ENCODE peak calls at places on chromosomes 7 and 10, in seven cellular contexts. U is IMR-90, M is fibroblast of lung, N is body of pancreas, W is esophagus muscularis mucosa, H is brain microvascular endothelial cell, X is bronchial epithelial cell. I is an unnamed sample. For H3K27me3, the result is how much of the 10 kb centered on the place peaks cover.

GRCh38 chr10:56178210-56178609 is 182.8 kb downstream of the ZWINT start:
- DNase-seq in W (no peak), X (peak), H (no peak), M (no peak), N (no peak), U (no peak), I (no peak)

GRCh38 chr10:97332586-97333350 is 1.8 kb downstream of the FRAT2 start:
- DNase-seq in W (no peak), X (peak), H (peak), N (peak), U (peak), M (peak), I (peak)

GRCh38 chr10:116665541-116666125 is 44.9 kb downstream of the PNLIPRP2 start:
- DNase-seq in X (no peak), W (no peak), H (no peak), M (peak), U (peak), N (peak), I (no peak)

GRCh38 chr10:97003151-97003803 is 171.2 kb downstream of the LCOR start:
- DNase-seq in X (no peak), U (no peak), M (no peak), W (no peak), H (no peak), N (no peak), I (no peak)

GRCh38 chr10:97685395-97685958 is 1.6 kb downstream of the AVPI1 start:
- DNase-seq in X (peak), M (peak), W (no peak), U (peak), N (peak), H (peak), I (no peak)

GRCh38 chr10:90865400-90865799 is 6.4 kb upstream of the RPP30 start:
- DNase-seq in X (no peak), N (no peak), U (peak), M (peak), W (no peak), H (peak), I (no peak)

GRCh38 chr10:23516530-23516929 is 77.7 kb downstream of the OTUD1 start:
- DNase-seq in X (peak), W (no peak), N (no peak), M (peak), H (peak), U (peak), I (no peak)

GRCh38 chr7:585229-585711 is 65.6 kb upstream of the PDGFA start:
- DNase-seq in U (no peak), N (no peak), W (no peak), M (no peak), H (peak), X (no peak), I (no peak)

GRCh38 chr10:97640868-97641811 is 669 bp downstream of the PI4K2A start:
- DNase-seq in X (no peak), W (no peak), N (peak), H (peak), U (peak), M (peak), I (no peak)

GRCh38 chr7:132899833-132900232 is 182.1 kb downstream of the CHCHD3 start:
- DNase-seq in H (no peak), X (no peak), N (no peak), U (no peak), W (peak), M (no peak), I (no peak)

GRCh38 chr10:72612203-72612826 is 13.6 kb downstream of the MICU1 start:
- DNase-seq in X (peak), H (no peak), N (peak), U (no peak), W (no peak), M (peak), I (no peak)

GRCh38 chr10:69434926-69435325 is 16.3 kb upstream of the TSPAN15 start:
- DNase-seq in U (no peak), W (no peak), X (no peak), M (no peak), H (no peak), N (no peak), I (no peak)

GRCh38 chr7:50358306-50358705 is 53.8 kb downstream of the IKZF1 start:
- DNase-seq in M (no peak), W (no peak), X (no peak), U (no peak), H (no peak), N (no peak), I (no peak)

GRCh38 chr7:96320437-96320836 is 1.5 kb downstream of the SLC25A13 start:
- DNase-seq in W (no peak), U (no peak), H (no peak), N (no peak), M (no peak), X (no peak), I (no peak)

GRCh38 chr7:101302641-101303101 is 18.9 kb downstream of the IFT22 start:
- DNase-seq in W (no peak), N (no peak), H (no peak), X (no peak), U (no peak), M (no peak), I (no peak)

GRCh38 chr7:76054129-76055120 is 6.5 kb downstream of the MDH2 start:
- DNase-seq in H (peak), N (peak), X (peak), W (no peak), U (peak), M (peak), I (no peak)

GRCh38 chr10:45421231-45422097 is 47.4 kb downstream of the ALOX5 start:
- DNase-seq in H (no peak), N (peak), M (no peak), X (no peak), W (no peak), U (no peak), I (no peak)

GRCh38 chr10:88792656-88793055 is 9.9 kb upstream of the LIPM start:
- DNase-seq in U (peak), X (peak), H (peak), W (no peak), M (peak), N (no peak), I (no peak)

GRCh38 chr10:75070478-75071163 is 40.8 kb upstream of the SAMD8 start:
- DNase-seq in W (no peak), M (no peak), H (no peak), N (no peak), U (no peak), X (no peak), I (no peak)

GRCh38 chr10:75073442-75073841 is 38.0 kb upstream of the SAMD8 start:
- DNase-seq in M (no peak), U (no peak), X (no peak), W (no peak), N (no peak), H (no peak), I (no peak)

GRCh38 chr10:75071756-75072155 is 39.7 kb upstream of the SAMD8 start:
- DNase-seq in X (no peak), W (no peak), U (no peak), N (no peak), M (no peak), H (no peak), I (no peak)

GRCh38 chr10:75072727-75073126 is 38.7 kb upstream of the SAMD8 start:
- DNase-seq in M (no peak), H (no peak), U (no peak), X (no peak), N (no peak), W (no peak), I (no peak)

GRCh38 chr10:75071164-75071489 is 40.3 kb upstream of the SAMD8 start:
- DNase-seq in H (no peak), X (no peak), W (no peak), M (peak), U (peak), N (no peak), I (no peak)
- TF ChIP-seq CTCF in H (no peak), X (no peak), W (no peak), M (no peak), U (no peak), N (no peak), I (no peak)

GRCh38 chr7:17497136-17497535 is 198.7 kb downstream of the AHR start:
- DNase-seq in H (no peak), N (no peak), W (no peak), M (no peak), U (no peak), X (peak), I (no peak)

GRCh38 chr7:17500718-17501117 is 202.3 kb downstream of the AHR start:
- DNase-seq in H (no peak), N (no peak), M (no peak), U (no peak), X (no peak), W (no peak), I (no peak)

GRCh38 chr7:17495655-17496396 is 197.4 kb downstream of the AHR start:
- DNase-seq in H (no peak), W (no peak), N (no peak), X (peak), U (no peak), M (peak), I (no peak)

GRCh38 chr7:17497549-17498193 is 199.2 kb downstream of the AHR start:
- DNase-seq in X (peak), H (no peak), W (no peak), U (no peak), N (no peak), M (peak), I (no peak)

DNA sequence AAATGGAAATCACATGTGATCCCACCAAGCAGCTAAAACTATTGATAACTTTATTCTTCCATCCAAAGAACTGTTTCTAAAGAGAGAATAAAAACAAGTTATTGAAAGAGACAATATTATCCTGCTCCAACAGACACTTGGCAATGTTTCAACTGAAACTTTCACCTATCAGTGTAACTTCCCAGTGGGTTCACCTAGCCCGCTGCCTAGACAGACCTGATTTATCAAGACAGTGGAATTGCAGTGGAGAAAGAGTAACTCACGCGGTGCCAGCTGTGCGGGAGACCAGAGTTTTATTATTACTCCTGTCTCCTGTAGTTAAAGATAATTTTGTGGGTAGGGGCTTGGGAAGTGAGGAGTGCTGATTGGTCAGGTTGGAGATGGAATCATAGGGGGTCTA is 199.8 kb downstream of the AHR start:
- DNase-seq in X (no peak), W (no peak), H (no peak), U (no peak), N (no peak), M (no peak), I (no peak)
- H3K4me3 ChIP-seq in X (no peak), W (no peak), H (no peak), U (no peak), N (no peak), M (no peak), I (no peak)

DNA sequence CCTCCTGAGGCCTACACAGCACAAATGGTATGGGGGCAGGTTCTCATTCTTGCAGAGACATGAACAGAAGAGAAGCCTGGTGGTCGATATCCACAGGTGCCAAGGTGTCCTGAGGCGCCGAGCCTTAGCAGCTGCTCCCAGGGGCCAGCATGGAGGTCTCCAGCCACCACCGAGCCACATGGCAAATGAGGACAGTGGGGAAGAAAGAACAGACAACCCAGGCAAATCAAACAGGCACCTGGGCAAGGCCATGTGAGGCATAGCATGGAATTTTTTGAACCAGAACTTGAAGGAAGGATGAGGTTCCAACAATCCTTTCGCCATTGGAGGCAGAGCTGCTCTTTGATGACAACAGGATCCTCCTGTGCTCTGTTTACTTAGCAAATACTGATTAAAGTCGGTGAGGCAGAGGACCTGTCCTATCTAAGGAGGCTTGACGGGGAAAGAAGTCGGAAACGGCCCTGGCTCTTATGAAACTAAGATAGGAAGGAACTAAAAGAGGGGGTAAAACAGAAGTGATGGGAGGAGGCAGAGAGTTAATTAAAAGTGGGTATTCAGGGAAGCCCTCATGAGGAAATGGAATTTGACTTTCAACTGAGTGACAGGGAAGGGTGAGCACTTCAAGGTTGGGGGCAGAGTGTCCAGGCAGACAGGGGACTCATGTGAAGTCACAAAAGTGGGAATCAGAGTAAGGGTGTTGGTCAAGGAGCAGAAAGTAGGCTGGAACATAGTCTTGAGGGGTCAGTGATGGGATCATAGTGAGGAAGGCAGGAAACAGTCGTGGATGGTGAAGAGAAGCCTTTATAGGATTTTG is 8.6 kb upstream of the CALML3 start:
- DNase-seq in X (no peak), W (no peak), U (no peak), H (no peak), N (no peak), M (no peak), I (no peak)
- H3K27me3 ChIP-seq in X (under half), W (under half), U (under half), H (under half), N (under half), M (under half), I (under half)

GRCh38 chr10:81873932-81874816 is 820 bp upstream of the NRG3 start:
- DNase-seq in N (peak), W (no peak), H (peak), U (no peak), M (peak), X (peak), I (no peak)
- TF ChIP-seq CTCF in N (no peak), W (no peak), H (no peak), U (no peak), M (no peak), X (no peak), I (no peak)

GRCh38 chr7:103809229-103809994 is 180.0 kb downstream of the RELN start:
- DNase-seq in M (no peak), X (no peak), H (no peak), W (no peak), N (no peak), U (no peak), I (no peak)

GRCh38 chr7:103803631-103804030 is 185.8 kb downstream of the RELN start:
- DNase-seq in X (no peak), W (no peak), M (no peak), H (no peak), N (no peak), U (no peak), I (no peak)

GRCh38 chr7:103811315-103811714 is 178.1 kb downstream of the RELN start:
- DNase-seq in X (no peak), W (no peak), H (no peak), U (no peak), N (no peak), M (no peak), I (no peak)

GRCh38 chr7:103810112-103810744 is 179.2 kb downstream of the RELN start:
- DNase-seq in U (no peak), N (no peak), M (no peak), W (no peak), H (peak), X (no peak), I (no peak)

DNA sequence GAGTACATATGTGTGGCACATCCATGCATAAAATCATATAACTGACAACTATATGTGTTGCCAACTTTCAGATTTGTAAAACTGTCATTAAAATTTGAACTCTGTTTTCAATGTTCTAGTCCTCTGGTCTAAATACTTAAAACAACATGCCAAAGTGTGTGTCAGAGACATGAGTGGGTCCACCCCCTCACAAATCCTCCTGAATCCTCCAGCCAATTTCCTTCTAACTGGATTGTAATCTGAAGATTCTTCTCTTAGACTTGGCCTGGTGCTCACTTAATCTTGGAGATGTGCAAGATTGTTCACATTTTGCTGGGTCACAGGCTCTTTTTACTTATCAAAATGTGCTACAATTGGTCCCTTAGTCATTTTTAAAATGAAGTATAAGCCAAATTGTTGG is 184.1 kb downstream of the RELN start:
- DNase-seq in N (no peak), M (no peak), X (no peak), W (no peak), H (peak), U (peak), I (no peak)
- H3K4me3 ChIP-seq in N (no peak), M (no peak), X (no peak), W (no peak), H (no peak), U (no peak), I (no peak)

I was measured in BJ.